ENCODE peak calls at places on chromosomes 12 and 14, in eight cellular contexts. E is AG04450; W is bronchial epithelial cell; B is GM12878; H is GOT3; G is GM12865; I is left cardiac atrium; J is activated naive CD8-positive, alpha-beta T cell treated with anti-CD3 and anti-CD28 coated beads, Interleukin-2, amount 50 U/mL, for 16 hours. F is an unnamed sample.

GRCh38 chr12:30624009-30624408 is 71.7 kb downstream of the IPO8 start:
- DNase-seq in E (no peak), W (no peak), B (no peak), H (no peak), G (no peak), I (no peak), J (no peak), F (no peak)

GRCh38 chr12:31897791-31898503 is 61.3 kb upstream of the RESF1 start:
- DNase-seq in E (no peak), W (no peak), B (no peak), H (no peak), G (peak), I (peak), J (no peak), F (peak)

GRCh38 chr12:127293507-127294310 is 973.3 kb upstream of the TMEM132C start:
- DNase-seq in E (no peak), W (peak), B (no peak), H (peak), G (peak), I (peak), J (no peak), F (peak)

GRCh38 chr12:54465857-54466499 is 7.4 kb downstream of the GTSF1 start:
- DNase-seq in E (no peak), W (no peak), B (no peak), H (no peak), G (no peak), I (no peak), J (no peak), F (no peak)

GRCh38 chr12:39807043-39807442 is 187.4 kb upstream of the ABCD2 start:
- DNase-seq in E (no peak), W (peak), B (no peak), H (no peak), G (peak), I (no peak), J (no peak), F (no peak)

GRCh38 chr14:19920021-19920657 is at the start of gene OR4K5:
- DNase-seq in E (no peak), W (no peak), B (no peak), H (no peak), G (no peak), I (no peak), J (no peak), F (no peak)

GRCh38 chr14:53532871-53533270 is 379.7 kb upstream of the DDHD1 start:
- DNase-seq in E (no peak), W (no peak), B (no peak), H (no peak), G (no peak), I (no peak), J (no peak), F (no peak)

GRCh38 chr14:55794655-55795583 is 214.9 kb downstream of the KTN1 start:
- DNase-seq in E (no peak), W (peak), B (no peak), H (no peak), G (no peak), I (no peak), J (no peak), F (peak)

GRCh38 chr12:106753526-106753925 is 21.0 kb upstream of the RIC8B start:
- DNase-seq in E (no peak), W (peak), B (peak), H (no peak), G (peak), I (no peak), J (no peak), F (no peak)

GRCh38 chr14:75906680-75907280 is 75.0 kb downstream of the TGFB3 start:
- DNase-seq in E (peak), W (peak), B (no peak), H (no peak), G (peak), I (peak), J (peak), F (peak)

GRCh38 chr12:48198619-48198973 is 4.5 kb downstream of the OR10AD1 start:
- DNase-seq in E (no peak), W (no peak), B (no peak), H (no peak), G (peak), I (peak), J (no peak), F (no peak)

GRCh38 chr12:94535614-94535932 is 75.9 kb upstream of the CEP83 start:
- DNase-seq in E (no peak), W (no peak), B (no peak), H (no peak), G (no peak), I (no peak), J (no peak), F (no peak)

GRCh38 chr14:53190938-53191337 is 37.8 kb upstream of the DDHD1 start:
- DNase-seq in E (no peak), W (peak), B (no peak), H (no peak), G (peak), I (no peak), J (peak), F (peak)

F was measured in renal cortical epithelial cell.